ENCODE peak calls at places on chromosomes 4 and X, in four cellular contexts. U is kidney glomerular epithelial cell, I is HS-27A, A is caudate nucleus. M is an unnamed sample.

GRCh38 chr4:163558539-163559044 is 64.1 kb downstream of the TMA16 start:
- DNase-seq in U (no peak), I (no peak), A (no peak), M (no peak)

GRCh38 chr4:7964890-7965662 is 25.4 kb upstream of the AFAP1 start:
- DNase-seq in U (no peak), I (no peak), A (no peak), M (no peak)

GRCh38 chr4:127533028-127533700 is 99.6 kb upstream of the INTU start:
- DNase-seq in U (no peak), I (no peak), A (no peak), M (peak)

GRCh38 chr4:109998867-109999303 is 86.2 kb downstream of the EGF start:
- DNase-seq in U (peak), I (peak), A (no peak), M (no peak)

GRCh38 chr4:73620115-73620792 is at the start of gene RASSF6:
- DNase-seq in U (peak), I (no peak), A (no peak), M (no peak)

GRCh38 chrX:107672955-107673378 is 44.7 kb downstream of the PRPS1 start:
- DNase-seq in U (peak), I (no peak), A (peak), M (no peak)

GRCh38 chr4:38290360-38290759 is 330.2 kb downstream of the PTTG2 start:
- DNase-seq in U (no peak), I (no peak), A (no peak), M (no peak)

GRCh38 chr4:35461931-35462659 is 782.2 kb downstream of the ARAP2 start:
- DNase-seq in U (no peak), I (no peak), A (no peak), M (no peak)

GRCh38 chrX:94045724-94046123 is 371.7 kb downstream of the FAM133A start:
- DNase-seq in U (no peak), I (no peak), A (no peak), M (no peak)

GRCh38 chr4:25590171-25590570 is 65.5 kb upstream of the SLC34A2 start:
- DNase-seq in U (peak), I (no peak), A (no peak), M (no peak)

GRCh38 chr4:168919706-168920324 is 90.2 kb downstream of the CBR4 start:
- DNase-seq in U (no peak), I (no peak), A (no peak), M (no peak)

GRCh38 chr4:176223561-176223960 is 28.2 kb upstream of the SPATA4 start:
- DNase-seq in U (no peak), I (no peak), A (no peak), M (no peak)

GRCh38 chr4:68316193-68316969 is 33.5 kb downstream of the YTHDC1 start:
- DNase-seq in U (no peak), I (no peak), A (no peak), M (no peak)

GRCh38 chrX:119574394-119575266 is at the start of gene UBE2A:
- DNase-seq in U (peak), I (peak), A (peak), M (peak)

GRCh38 chr4:137644201-137644600 is 111.9 kb upstream of the PCDH18 start:
- DNase-seq in U (no peak), I (no peak), A (no peak), M (no peak)

GRCh38 chrX:14064632-14065432 is 35.1 kb upstream of the GEMIN8 start:
- DNase-seq in U (no peak), I (no peak), A (no peak), M (no peak)

GRCh38 chrX:115592997-115593734 is 32.2 kb downstream of the PLS3 start:
- DNase-seq in U (no peak), I (no peak), A (no peak), M (no peak)

GRCh38 chr4:6917445-6918241 is 8.0 kb downstream of the TBC1D14 start:
- DNase-seq in U (peak), I (no peak), A (no peak), M (no peak)

GRCh38 chr4:182042945-182043344 is 200.3 kb upstream of the TENM3 start:
- DNase-seq in U (no peak), I (no peak), A (no peak), M (no peak)

GRCh38 chr4:8591626-8592365 is 769 bp upstream of the CPZ start:
- DNase-seq in U (no peak), I (no peak), A (no peak), M (no peak)

GRCh38 chr4:76156635-76157034 is 8.4 kb upstream of the NUP54 start:
- DNase-seq in U (no peak), I (no peak), A (no peak), M (no peak)

GRCh38 chrX:127708155-127708554 is 344.0 kb downstream of the ACTRT1 start:
- DNase-seq in U (no peak), I (no peak), A (no peak), M (no peak)

GRCh38 chr4:76377922-76378321 is 43.0 kb downstream of the CCDC158 start:
- DNase-seq in U (no peak), I (peak), A (no peak), M (no peak)

GRCh38 chr4:84698962-84699671 is 116.2 kb downstream of the CDS1 start:
- DNase-seq in U (no peak), I (no peak), A (no peak), M (no peak)

GRCh38 chr4:78432896-78433295 is 118.7 kb upstream of the ANXA3 start:
- DNase-seq in U (peak), I (no peak), A (no peak), M (no peak)

GRCh38 chr4:52659722-52660261 is 691 bp upstream of the USP46 start:
- DNase-seq in U (no peak), I (no peak), A (peak), M (no peak)

GRCh38 chr4:39134674-39135073 is 47.7 kb upstream of the WDR19 start:
- DNase-seq in U (peak), I (no peak), A (no peak), M (no peak)

GRCh38 chr4:156191382-156191781 is 237.7 kb upstream of the CTSO start:
- DNase-seq in U (no peak), I (no peak), A (no peak), M (no peak)

GRCh38 chrX:110706446-110706845 is 89.2 kb downstream of the CHRDL1 start:
- DNase-seq in U (no peak), I (no peak), A (no peak), M (no peak)

GRCh38 chr4:176385601-176386000 is 65.8 kb downstream of the SPCS3 start:
- DNase-seq in U (no peak), I (no peak), A (no peak), M (no peak)

GRCh38 chr4:87266986-87267385 is 46.6 kb upstream of the KLHL8 start:
- DNase-seq in U (no peak), I (no peak), A (no peak), M (no peak)

GRCh38 chrX:74420194-74421035 is 878 bp upstream of the SLC16A2 start:
- DNase-seq in U (peak), I (peak), A (peak), M (no peak)

GRCh38 chrX:130916636-130917422 is 13.8 kb upstream of the ENOX2 start:
- DNase-seq in U (peak), I (no peak), A (no peak), M (peak)

GRCh38 chr4:44662623-44663006 is 11.2 kb upstream of the YIPF7 start:
- DNase-seq in U (no peak), I (no peak), A (no peak), M (no peak)

GRCh38 chr4:186404562-186405134 is 138.7 kb downstream of the F11 start:
- DNase-seq in U (no peak), I (no peak), A (no peak), M (no peak)

GRCh38 chr4:5215321-5215720 is 164.0 kb downstream of the STK32B start:
- DNase-seq in U (no peak), I (no peak), A (no peak), M (no peak)

M was measured in NCI-H446 treated with DMSO at 0.1 percent for 48 hours.